ENCODE peak calls at places on chromosomes 3 and 15, in seven cellular contexts. One of them, this sample, is unnamed.

GRCh38 chr3:72231439-72232196 is 446.7 kb upstream of the PROK2 start:
- DNase-seq in gastrocnemius medialis: no peak
- DNase-seq in uterus: peak; percentile 50
- DNase-seq in nephron progenitor cell: no peak
- DNase-seq in endothelial cell: no peak
- DNase-seq in type B pancreatic cell: no peak
- DNase-seq in cardiac muscle cell: no peak
- DNase-seq in this sample: no peak

GRCh38 chr15:37148714-37149113 is 48.4 kb upstream of the MEIS2 start:
- DNase-seq in gastrocnemius medialis: no peak
- DNase-seq in uterus: no peak
- DNase-seq in nephron progenitor cell: no peak
- DNase-seq in endothelial cell: no peak
- DNase-seq in type B pancreatic cell: no peak
- DNase-seq in cardiac muscle cell: no peak
- DNase-seq in this sample: no peak

GRCh38 chr15:100464256-100464655 is 64.5 kb downstream of the CERS3 start:
- DNase-seq in gastrocnemius medialis: no peak
- DNase-seq in uterus: no peak
- DNase-seq in nephron progenitor cell: no peak
- DNase-seq in endothelial cell: no peak
- DNase-seq in type B pancreatic cell: no peak
- DNase-seq in cardiac muscle cell: no peak
- DNase-seq in this sample: no peak

GRCh38 chr15:58114812-58115211 is 23.4 kb upstream of the AQP9 start:
- DNase-seq in gastrocnemius medialis: no peak
- DNase-seq in uterus: no peak
- DNase-seq in nephron progenitor cell: no peak
- DNase-seq in endothelial cell: no peak
- DNase-seq in type B pancreatic cell: no peak
- DNase-seq in cardiac muscle cell: no peak
- DNase-seq in this sample: no peak

GRCh38 chr3:124032881-124033359 is 41.0 kb upstream of the ROPN1 start:
- DNase-seq in gastrocnemius medialis: peak; percentile 69
- DNase-seq in uterus: peak; percentile 92
- DNase-seq in nephron progenitor cell: peak; percentile 96
- DNase-seq in endothelial cell: peak; percentile 94
- DNase-seq in type B pancreatic cell: peak; percentile 93
- DNase-seq in cardiac muscle cell: peak; percentile 91
- DNase-seq in this sample: peak; percentile 97

GRCh38 chr15:75685195-75685594 is 27.5 kb downstream of the CSPG4 start:
- DNase-seq in gastrocnemius medialis: no peak
- DNase-seq in uterus: no peak
- DNase-seq in nephron progenitor cell: no peak
- DNase-seq in endothelial cell: no peak
- DNase-seq in type B pancreatic cell: no peak
- DNase-seq in cardiac muscle cell: no peak
- DNase-seq in this sample: no peak

GRCh38 chr3:14127516-14128161 is 2.8 kb downstream of the TMEM43 start:
- DNase-seq in gastrocnemius medialis: no peak
- DNase-seq in uterus: no peak
- DNase-seq in nephron progenitor cell: no peak
- DNase-seq in endothelial cell: no peak
- DNase-seq in type B pancreatic cell: peak; percentile 42
- DNase-seq in cardiac muscle cell: no peak
- DNase-seq in this sample: peak; percentile 36

GRCh38 chr3:73552700-73553099 is 72.0 kb downstream of the PDZRN3 start:
- DNase-seq in gastrocnemius medialis: peak; percentile 36
- DNase-seq in uterus: no peak
- DNase-seq in nephron progenitor cell: no peak
- DNase-seq in endothelial cell: no peak
- DNase-seq in type B pancreatic cell: no peak
- DNase-seq in cardiac muscle cell: no peak
- DNase-seq in this sample: no peak

GRCh38 chr3:27568393-27568792 is 84.2 kb upstream of the SLC4A7 start:
- DNase-seq in gastrocnemius medialis: peak; percentile 5
- DNase-seq in uterus: peak; percentile 42
- DNase-seq in nephron progenitor cell: no peak
- DNase-seq in endothelial cell: no peak
- DNase-seq in type B pancreatic cell: no peak
- DNase-seq in cardiac muscle cell: no peak
- DNase-seq in this sample: peak; percentile 91

GRCh38 chr3:195159819-195160175 is 111.2 kb downstream of the XXYLT1 start:
- DNase-seq in gastrocnemius medialis: no peak
- DNase-seq in uterus: no peak
- DNase-seq in nephron progenitor cell: no peak
- DNase-seq in endothelial cell: no peak
- DNase-seq in type B pancreatic cell: no peak
- DNase-seq in cardiac muscle cell: no peak
- DNase-seq in this sample: no peak

GRCh38 chr3:3800685-3801509 is 1.7 kb downstream of the LRRN1 start:
- DNase-seq in gastrocnemius medialis: peak; percentile 25
- DNase-seq in uterus: peak; percentile 17
- DNase-seq in nephron progenitor cell: peak; percentile 58
- DNase-seq in endothelial cell: peak; percentile 33
- DNase-seq in type B pancreatic cell: peak; percentile 78
- DNase-seq in cardiac muscle cell: peak; percentile 47
- DNase-seq in this sample: no peak

GRCh38 chr3:69787436-69788168 is 48.3 kb downstream of the MITF start:
- DNase-seq in gastrocnemius medialis: no peak
- DNase-seq in uterus: no peak
- DNase-seq in nephron progenitor cell: no peak
- DNase-seq in endothelial cell: no peak
- DNase-seq in type B pancreatic cell: no peak
- DNase-seq in cardiac muscle cell: no peak
- DNase-seq in this sample: no peak

GRCh38 chr3:72265661-72266370 is 480.9 kb upstream of the PROK2 start:
- DNase-seq in gastrocnemius medialis: no peak
- DNase-seq in uterus: no peak
- DNase-seq in nephron progenitor cell: no peak
- DNase-seq in endothelial cell: no peak
- DNase-seq in type B pancreatic cell: no peak
- DNase-seq in cardiac muscle cell: no peak
- DNase-seq in this sample: no peak

GRCh38 chr15:70077436-70077835 is 20.3 kb downstream of the TLE3 start:
- DNase-seq in gastrocnemius medialis: no peak
- DNase-seq in uterus: no peak
- DNase-seq in nephron progenitor cell: no peak
- DNase-seq in endothelial cell: no peak
- DNase-seq in type B pancreatic cell: no peak
- DNase-seq in cardiac muscle cell: no peak
- DNase-seq in this sample: no peak

GRCh38 chr15:49688135-49688790 is 67.4 kb downstream of the DTWD1 start:
- DNase-seq in gastrocnemius medialis: no peak
- DNase-seq in uterus: no peak
- DNase-seq in nephron progenitor cell: no peak
- DNase-seq in endothelial cell: no peak
- DNase-seq in type B pancreatic cell: no peak
- DNase-seq in cardiac muscle cell: no peak
- DNase-seq in this sample: no peak

GRCh38 chr3:125512135-125512920 is 7.7 kb downstream of the SNX4 start:
- DNase-seq in gastrocnemius medialis: no peak
- DNase-seq in uterus: no peak
- DNase-seq in nephron progenitor cell: no peak
- DNase-seq in endothelial cell: no peak
- DNase-seq in type B pancreatic cell: no peak
- DNase-seq in cardiac muscle cell: no peak
- DNase-seq in this sample: no peak

GRCh38 chr15:74978503-74978902 is 16.9 kb upstream of the SCAMP5 start:
- DNase-seq in gastrocnemius medialis: no peak
- DNase-seq in uterus: no peak
- DNase-seq in nephron progenitor cell: no peak
- DNase-seq in endothelial cell: no peak
- DNase-seq in type B pancreatic cell: no peak
- DNase-seq in cardiac muscle cell: no peak
- DNase-seq in this sample: no peak

GRCh38 chr15:82936966-82937647 is 15.4 kb downstream of the HOMER2 start:
- DNase-seq in gastrocnemius medialis: peak; percentile 28
- DNase-seq in uterus: no peak
- DNase-seq in nephron progenitor cell: no peak
- DNase-seq in endothelial cell: no peak
- DNase-seq in type B pancreatic cell: no peak
- DNase-seq in cardiac muscle cell: no peak
- DNase-seq in this sample: no peak

GRCh38 chr15:56587686-56588085 is 122.7 kb upstream of the MNS1 start:
- DNase-seq in gastrocnemius medialis: no peak
- DNase-seq in uterus: no peak
- DNase-seq in nephron progenitor cell: no peak
- DNase-seq in endothelial cell: no peak
- DNase-seq in type B pancreatic cell: no peak
- DNase-seq in cardiac muscle cell: no peak
- DNase-seq in this sample: no peak

GRCh38 chr3:15329058-15330005 is 3.1 kb downstream of the SH3BP5 start:
- DNase-seq in gastrocnemius medialis: no peak
- DNase-seq in uterus: peak; percentile 52
- DNase-seq in nephron progenitor cell: no peak
- DNase-seq in endothelial cell: no peak
- DNase-seq in type B pancreatic cell: no peak
- DNase-seq in cardiac muscle cell: no peak
- DNase-seq in this sample: no peak

GRCh38 chr15:62850318-62850717 is 192.2 kb upstream of the TPM1 start:
- DNase-seq in gastrocnemius medialis: no peak
- DNase-seq in uterus: no peak
- DNase-seq in nephron progenitor cell: no peak
- DNase-seq in endothelial cell: no peak
- DNase-seq in type B pancreatic cell: no peak
- DNase-seq in cardiac muscle cell: no peak
- DNase-seq in this sample: no peak

GRCh38 chr3:103644450-103644849 is 1209.6 kb downstream of the ZPLD1 start:
- DNase-seq in gastrocnemius medialis: no peak
- DNase-seq in uterus: no peak
- DNase-seq in nephron progenitor cell: no peak
- DNase-seq in endothelial cell: no peak
- DNase-seq in type B pancreatic cell: no peak
- DNase-seq in cardiac muscle cell: no peak
- DNase-seq in this sample: no peak

GRCh38 chr3:77328631-77329030 is 288.7 kb downstream of the ROBO2 start:
- DNase-seq in gastrocnemius medialis: no peak
- DNase-seq in uterus: no peak
- DNase-seq in nephron progenitor cell: no peak
- DNase-seq in endothelial cell: no peak
- DNase-seq in type B pancreatic cell: no peak
- DNase-seq in cardiac muscle cell: no peak
- DNase-seq in this sample: no peak

GRCh38 chr3:37554364-37554763 is 307.3 kb upstream of the CTDSPL start:
- DNase-seq in gastrocnemius medialis: no peak
- DNase-seq in uterus: no peak
- DNase-seq in nephron progenitor cell: no peak
- DNase-seq in endothelial cell: no peak
- DNase-seq in type B pancreatic cell: no peak
- DNase-seq in cardiac muscle cell: no peak
- DNase-seq in this sample: no peak

GRCh38 chr15:77342767-77343166 is 77.1 kb downstream of the PEAK1 start:
- DNase-seq in gastrocnemius medialis: no peak
- DNase-seq in uterus: no peak
- DNase-seq in nephron progenitor cell: no peak
- DNase-seq in endothelial cell: no peak
- DNase-seq in type B pancreatic cell: no peak
- DNase-seq in cardiac muscle cell: no peak
- DNase-seq in this sample: no peak

GRCh38 chr3:186825294-186825821 is 17.2 kb upstream of the ADIPOQ start:
- DNase-seq in gastrocnemius medialis: no peak
- DNase-seq in uterus: peak; percentile 20
- DNase-seq in nephron progenitor cell: peak; percentile 65
- DNase-seq in endothelial cell: peak; percentile 22
- DNase-seq in type B pancreatic cell: no peak
- DNase-seq in cardiac muscle cell: peak; percentile 56
- DNase-seq in this sample: no peak

GRCh38 chr3:169060037-169060436 is 603.5 kb downstream of the MECOM start:
- DNase-seq in gastrocnemius medialis: no peak
- DNase-seq in uterus: no peak
- DNase-seq in nephron progenitor cell: no peak
- DNase-seq in endothelial cell: no peak
- DNase-seq in type B pancreatic cell: no peak
- DNase-seq in cardiac muscle cell: no peak
- DNase-seq in this sample: no peak
- TF ChIP-seq CTCF in gastrocnemius medialis: no peak
- TF ChIP-seq CTCF in uterus: no peak
- TF ChIP-seq CTCF in nephron progenitor cell: no peak
- TF ChIP-seq CTCF in endothelial cell: no peak
- TF ChIP-seq CTCF in type B pancreatic cell: no peak
- TF ChIP-seq CTCF in cardiac muscle cell: no peak
- TF ChIP-seq CTCF in this sample: peak; percentile 35

DNA sequence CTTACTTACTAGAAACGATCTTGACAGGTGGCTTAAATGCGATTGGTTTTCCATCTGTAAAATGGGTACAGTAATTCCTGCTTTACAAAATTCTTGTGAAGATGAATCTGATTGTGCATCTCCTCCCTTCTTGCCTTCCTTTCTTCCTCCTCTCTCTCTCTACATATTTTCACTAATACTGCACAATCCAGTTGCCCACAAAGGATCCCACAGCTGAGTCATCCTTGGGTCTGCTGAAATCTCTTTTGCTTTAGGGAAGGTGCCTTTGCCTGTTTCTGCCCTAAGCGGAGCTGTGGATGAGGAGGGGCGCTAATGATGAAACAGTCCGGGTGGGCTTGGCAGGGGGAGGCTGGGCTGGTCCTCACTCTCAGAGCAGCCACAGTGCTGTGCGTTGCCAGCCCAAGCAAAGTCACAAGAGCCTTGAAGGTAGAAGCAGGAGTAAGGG is 46.1 kb downstream of the AMOTL2 start:
- DNase-seq in gastrocnemius medialis: no peak
- DNase-seq in uterus: no peak
- DNase-seq in nephron progenitor cell: no peak
- DNase-seq in endothelial cell: no peak
- DNase-seq in type B pancreatic cell: no peak
- DNase-seq in cardiac muscle cell: no peak
- DNase-seq in this sample: no peak
- TF ChIP-seq CTCF in gastrocnemius medialis: no peak
- TF ChIP-seq CTCF in uterus: no peak
- TF ChIP-seq CTCF in nephron progenitor cell: no peak
- TF ChIP-seq CTCF in endothelial cell: no peak
- TF ChIP-seq CTCF in type B pancreatic cell: no peak
- TF ChIP-seq CTCF in cardiac muscle cell: no peak
- TF ChIP-seq CTCF in this sample: no peak

DNA sequence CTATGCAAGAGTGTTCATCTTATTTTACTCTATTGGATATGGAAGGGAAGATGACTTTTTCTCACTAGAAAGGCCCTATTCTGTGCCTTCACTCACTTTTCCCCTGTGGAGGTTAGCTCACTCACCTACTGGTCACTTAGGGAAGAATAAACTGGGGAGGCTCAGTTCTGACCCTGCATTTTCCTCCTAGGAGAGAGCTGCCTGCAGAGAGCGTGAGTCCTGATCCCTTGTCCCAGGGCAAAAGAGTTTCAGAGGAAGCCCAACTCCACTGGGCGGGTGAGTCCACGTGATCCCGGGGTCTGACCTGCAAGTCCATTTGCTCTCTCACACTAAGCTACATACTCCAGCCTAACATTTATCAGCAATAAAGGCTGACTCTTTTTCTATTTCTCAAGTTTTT is 8.4 kb downstream of the MORC1 start:
- DNase-seq in gastrocnemius medialis: no peak
- DNase-seq in uterus: no peak
- DNase-seq in nephron progenitor cell: no peak
- DNase-seq in endothelial cell: no peak
- DNase-seq in type B pancreatic cell: no peak
- DNase-seq in cardiac muscle cell: no peak
- DNase-seq in this sample: no peak
- TF ChIP-seq CTCF in gastrocnemius medialis: no peak
- TF ChIP-seq CTCF in uterus: no peak
- TF ChIP-seq CTCF in nephron progenitor cell: no peak
- TF ChIP-seq CTCF in endothelial cell: no peak
- TF ChIP-seq CTCF in type B pancreatic cell: no peak
- TF ChIP-seq CTCF in cardiac muscle cell: no peak
- TF ChIP-seq CTCF in this sample: no peak

GRCh38 chr3:65436580-65436979 is 602.1 kb downstream of the MAGI1 start:
- DNase-seq in gastrocnemius medialis: no peak
- DNase-seq in uterus: no peak
- DNase-seq in nephron progenitor cell: peak; percentile 45
- DNase-seq in endothelial cell: peak; percentile 49
- DNase-seq in type B pancreatic cell: no peak
- DNase-seq in cardiac muscle cell: peak; percentile 25
- DNase-seq in this sample: no peak
- TF ChIP-seq CTCF in gastrocnemius medialis: no peak
- TF ChIP-seq CTCF in uterus: no peak
- TF ChIP-seq CTCF in nephron progenitor cell: peak; percentile 66
- TF ChIP-seq CTCF in endothelial cell: no peak
- TF ChIP-seq CTCF in type B pancreatic cell: peak; percentile 79
- TF ChIP-seq CTCF in cardiac muscle cell: peak; percentile 33
- TF ChIP-seq CTCF in this sample: peak; percentile 54

This sample was measured in osteocyte.